ENCODE peak calls at places on chromosomes 4 and X, in four cellular contexts. One of them, this sample, is unnamed. For H3K4me1, the result is how much of the 10 kb centered on the place peaks cover.

GRCh38 chrX:97096385-97096784 is 212.7 kb downstream of the RPA4 start:
- DNase-seq in pancreas: no peak
- DNase-seq in ascending aorta: no peak
- DNase-seq in lung: no peak
- DNase-seq in this sample: no peak

GRCh38 chr4:139666735-139667266 is 1.2 kb downstream of the MGST2 start:
- DNase-seq in pancreas: peak
- DNase-seq in ascending aorta: no peak
- DNase-seq in lung: peak
- DNase-seq in this sample: peak

GRCh38 chr4:152981278-152981677 is 45.2 kb downstream of the FHDC1 start:
- DNase-seq in pancreas: no peak
- DNase-seq in ascending aorta: no peak
- DNase-seq in lung: no peak
- DNase-seq in this sample: no peak

GRCh38 chr4:96677499-96677898 is 837.6 kb downstream of the PDHA2 start:
- DNase-seq in pancreas: no peak
- DNase-seq in ascending aorta: no peak
- DNase-seq in lung: no peak
- DNase-seq in this sample: no peak

GRCh38 chr4:111213520-111213919 is 590.6 kb upstream of the PITX2 start:
- DNase-seq in pancreas: no peak
- DNase-seq in ascending aorta: no peak
- DNase-seq in lung: no peak
- DNase-seq in this sample: no peak

GRCh38 chrX:125405339-125405738 is 85.7 kb downstream of the TEX13C start:
- DNase-seq in pancreas: no peak
- DNase-seq in ascending aorta: no peak
- DNase-seq in lung: no peak
- DNase-seq in this sample: no peak

GRCh38 chr4:24507439-24507838 is 76.9 kb downstream of the DHX15 start:
- DNase-seq in pancreas: no peak
- DNase-seq in ascending aorta: no peak
- DNase-seq in lung: no peak
- DNase-seq in this sample: no peak

GRCh38 chr4:153245775-153246174 is 41.5 kb downstream of the TRIM2 start:
- DNase-seq in pancreas: no peak
- DNase-seq in ascending aorta: no peak
- DNase-seq in lung: no peak
- DNase-seq in this sample: peak

DNA sequence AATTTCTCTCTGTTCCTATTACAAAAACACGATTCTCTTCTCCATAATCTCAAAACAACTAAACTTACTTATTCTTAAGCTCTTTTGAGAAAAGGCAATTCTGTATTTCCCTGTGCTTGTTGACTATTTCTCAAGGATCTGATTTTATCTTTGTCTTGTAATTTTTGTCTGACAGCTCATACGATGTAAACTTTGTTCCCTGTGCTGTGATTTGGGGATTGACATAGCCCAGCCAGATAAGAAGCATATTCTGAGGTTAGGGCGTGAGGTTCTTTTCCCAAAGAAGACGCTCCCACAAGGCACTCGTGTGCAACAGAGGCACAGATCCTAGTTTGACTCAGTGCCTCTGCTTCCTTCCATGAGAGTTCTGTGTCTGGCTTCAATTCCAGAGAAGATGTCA is 95.0 kb downstream of the MID1 start:
- DNase-seq in pancreas: no peak
- DNase-seq in ascending aorta: no peak
- DNase-seq in lung: no peak
- DNase-seq in this sample: no peak
- H3K27ac ChIP-seq in pancreas: no peak
- H3K27ac ChIP-seq in ascending aorta: no peak
- H3K27ac ChIP-seq in lung: no peak
- H3K27ac ChIP-seq in this sample: no peak

DNA sequence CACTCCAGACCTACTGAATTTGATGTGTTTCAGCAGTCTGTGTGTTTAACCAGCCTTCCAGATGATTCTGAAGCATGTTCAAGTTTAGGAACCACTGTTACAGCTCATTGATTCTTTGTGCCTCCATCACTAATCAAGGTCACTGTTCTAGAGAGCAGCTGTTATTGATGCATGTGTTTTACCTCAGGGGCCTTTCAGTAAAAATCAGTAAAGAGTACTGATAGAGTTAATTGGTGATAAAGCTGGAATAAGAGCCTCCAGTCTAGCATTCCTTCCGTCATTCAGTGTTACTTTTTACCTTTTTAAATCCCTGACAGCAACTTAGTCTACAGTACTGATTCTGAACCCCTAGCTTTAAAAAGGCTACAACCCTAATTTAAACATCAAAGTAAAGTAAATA is 12.9 kb downstream of the CPEB2 start:
- DNase-seq in pancreas: no peak
- DNase-seq in ascending aorta: no peak
- DNase-seq in lung: no peak
- DNase-seq in this sample: no peak
- H3K4me1 ChIP-seq in pancreas: under half
- H3K4me1 ChIP-seq in ascending aorta: under half
- H3K4me1 ChIP-seq in lung: under half
- H3K4me1 ChIP-seq in this sample: under half

DNA sequence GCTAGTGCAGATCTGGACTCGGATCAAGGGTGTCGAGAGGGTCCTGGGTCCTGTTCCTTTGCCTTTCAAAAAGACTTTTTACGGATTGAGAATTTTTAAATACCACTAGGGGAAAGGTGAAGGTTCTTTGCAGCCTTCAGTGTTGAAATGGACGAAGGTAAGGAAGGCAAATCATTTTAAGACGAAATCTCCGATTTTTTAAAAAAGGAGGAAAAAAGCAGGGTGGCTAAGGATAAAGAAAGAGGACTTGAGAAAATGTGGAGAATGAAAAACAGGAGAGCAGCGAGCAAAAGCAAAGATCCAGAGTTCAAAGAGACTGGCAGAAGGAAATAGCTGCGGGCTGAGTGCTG is 333 bp downstream of the EPHA5 start:
- DNase-seq in pancreas: no peak
- DNase-seq in ascending aorta: no peak
- DNase-seq in lung: no peak
- DNase-seq in this sample: no peak
- H3K27ac ChIP-seq in pancreas: no peak
- H3K27ac ChIP-seq in ascending aorta: no peak
- H3K27ac ChIP-seq in lung: no peak
- H3K27ac ChIP-seq in this sample: no peak

GRCh38 chr4:86940176-86940575 is 5.4 kb downstream of the AFF1 start:
- DNase-seq in pancreas: no peak
- DNase-seq in ascending aorta: no peak
- DNase-seq in lung: no peak
- DNase-seq in this sample: no peak
- H3K4me1 ChIP-seq in pancreas: half or more
- H3K4me1 ChIP-seq in ascending aorta: under half
- H3K4me1 ChIP-seq in lung: under half
- H3K4me1 ChIP-seq in this sample: under half

DNA sequence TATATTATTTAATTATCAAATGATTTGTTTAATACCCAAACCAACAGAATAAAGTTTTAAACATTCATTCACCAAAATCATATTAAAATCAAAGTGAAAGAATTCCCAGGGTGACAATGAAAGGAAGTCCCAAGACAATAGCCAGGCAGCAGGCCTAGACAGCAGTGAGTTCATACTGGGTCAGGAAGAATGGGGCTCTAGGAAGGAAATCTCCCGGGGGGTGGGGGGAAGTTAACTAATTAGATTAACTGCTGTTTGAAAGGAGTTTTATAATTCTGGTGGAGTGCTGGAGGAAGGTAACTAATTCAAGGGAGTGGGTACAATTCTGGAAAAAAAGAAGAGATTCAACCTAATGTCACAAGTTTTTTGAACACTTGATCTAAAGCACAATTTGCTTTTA is 104.1 kb downstream of the ZAR1 start:
- DNase-seq in pancreas: no peak
- DNase-seq in ascending aorta: no peak
- DNase-seq in lung: no peak
- DNase-seq in this sample: no peak
- H3K27ac ChIP-seq in pancreas: no peak
- H3K27ac ChIP-seq in ascending aorta: no peak
- H3K27ac ChIP-seq in lung: no peak
- H3K27ac ChIP-seq in this sample: no peak

DNA sequence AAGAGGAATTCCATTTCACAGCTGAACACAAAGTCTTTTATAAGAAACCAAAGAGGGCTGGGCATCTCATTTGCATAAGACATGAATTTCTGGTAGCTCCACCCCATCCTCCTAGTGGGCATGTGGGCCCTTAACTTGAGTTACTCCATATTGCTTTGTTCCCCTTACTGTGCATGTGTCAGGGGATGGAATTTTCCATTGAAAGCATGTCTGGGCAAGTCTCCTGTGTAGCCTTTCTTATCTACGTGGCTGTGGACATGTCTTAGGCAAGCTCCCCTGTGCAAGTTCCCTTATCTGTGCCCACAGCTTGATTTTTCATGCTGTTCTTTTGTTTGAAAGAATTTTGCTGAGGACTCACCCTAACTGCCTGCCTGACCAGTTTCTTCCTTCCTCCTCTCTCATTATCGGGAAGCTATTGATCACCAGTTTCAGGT is 123.5 kb upstream of the JADE1 start:
- DNase-seq in pancreas: no peak
- DNase-seq in ascending aorta: no peak
- DNase-seq in lung: no peak
- DNase-seq in this sample: no peak
- H3K4me1 ChIP-seq in pancreas: under half
- H3K4me1 ChIP-seq in ascending aorta: under half
- H3K4me1 ChIP-seq in lung: under half
- H3K4me1 ChIP-seq in this sample: under half

GRCh38 chr4:112290341-112290740 is 4.6 kb upstream of the TIFA start:
- DNase-seq in pancreas: no peak
- DNase-seq in ascending aorta: no peak
- DNase-seq in lung: no peak
- DNase-seq in this sample: no peak
- H3K27ac ChIP-seq in pancreas: no peak
- H3K27ac ChIP-seq in ascending aorta: no peak
- H3K27ac ChIP-seq in lung: no peak
- H3K27ac ChIP-seq in this sample: no peak

GRCh38 chr4:87592124-87592523 is 16.2 kb upstream of the DSPP start:
- DNase-seq in pancreas: no peak
- DNase-seq in ascending aorta: no peak
- DNase-seq in lung: no peak
- DNase-seq in this sample: no peak
- H3K4me1 ChIP-seq in pancreas: under half
- H3K4me1 ChIP-seq in ascending aorta: under half
- H3K4me1 ChIP-seq in lung: under half
- H3K4me1 ChIP-seq in this sample: under half

GRCh38 chrX:23504895-23505294 is 162.4 kb upstream of the PRDX4 start:
- DNase-seq in pancreas: no peak
- DNase-seq in ascending aorta: no peak
- DNase-seq in lung: no peak
- DNase-seq in this sample: no peak
- H3K27ac ChIP-seq in pancreas: peak
- H3K27ac ChIP-seq in ascending aorta: peak
- H3K27ac ChIP-seq in lung: no peak
- H3K27ac ChIP-seq in this sample: no peak

GRCh38 chr4:163609046-163609445 is 114.6 kb downstream of the TMA16 start:
- DNase-seq in pancreas: no peak
- DNase-seq in ascending aorta: no peak
- DNase-seq in lung: no peak
- DNase-seq in this sample: no peak

GRCh38 chr4:163611172-163611571 is 116.7 kb downstream of the TMA16 start:
- DNase-seq in pancreas: no peak
- DNase-seq in ascending aorta: no peak
- DNase-seq in lung: no peak
- DNase-seq in this sample: no peak

GRCh38 chr4:163606885-163607284 is 112.4 kb downstream of the TMA16 start:
- DNase-seq in pancreas: no peak
- DNase-seq in ascending aorta: no peak
- DNase-seq in lung: no peak
- DNase-seq in this sample: no peak

GRCh38 chr4:163610642-163611041 is 116.2 kb downstream of the TMA16 start:
- DNase-seq in pancreas: no peak
- DNase-seq in ascending aorta: no peak
- DNase-seq in lung: no peak
- DNase-seq in this sample: no peak

DNA sequence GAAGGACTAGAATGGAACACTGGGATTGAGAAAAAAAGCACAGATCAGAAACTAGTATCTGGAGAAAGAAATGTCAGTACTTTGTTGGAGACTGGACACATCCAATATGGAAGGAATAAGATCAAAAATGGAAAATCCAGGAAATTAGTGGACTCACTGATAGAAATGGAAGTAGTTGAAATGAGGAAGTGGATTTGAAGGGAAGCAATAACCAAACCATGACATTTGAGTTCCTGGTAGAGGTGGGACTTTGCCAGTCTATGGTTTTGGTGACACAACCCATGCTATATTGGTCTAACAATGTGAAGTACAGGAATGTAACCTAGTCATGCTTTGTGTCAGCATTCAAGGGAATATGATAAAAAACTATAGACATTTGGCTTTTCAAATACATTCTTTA is 112.8 kb downstream of the TMA16 start:
- DNase-seq in pancreas: no peak
- DNase-seq in ascending aorta: no peak
- DNase-seq in lung: no peak
- DNase-seq in this sample: no peak
- H3K4me1 ChIP-seq in pancreas: under half
- H3K4me1 ChIP-seq in ascending aorta: under half
- H3K4me1 ChIP-seq in lung: under half
- H3K4me1 ChIP-seq in this sample: under half